ENCODE peak calls at places on chromosome 6, in four cellular contexts. Q is HCT116, D is GM12878, I is K562. L is an unnamed sample.
A peak's percentile ranks its signal among the peaks of the same experiment; 100 is the strongest.

GRCh38 chr6:156982168-156982567 is 205.0 kb downstream of the ARID1B start:
- DNase-seq in I (no peak), Q (no peak), D (no peak), L (no peak)

GRCh38 chr6:37480951-37481597 is 18.6 kb downstream of the CCDC167 start:
- DNase-seq in Q (no peak), D (no peak), I (no peak), L (no peak)

GRCh38 chr6:1698527-1698926 is 88.8 kb downstream of the FOXC1 start:
- DNase-seq in D (no peak), Q (no peak), I (no peak), L (no peak)

GRCh38 chr6:16480780-16481179 is 242.4 kb downstream of the GMPR start:
- DNase-seq in Q (no peak), D (no peak), I (no peak), L (no peak)

GRCh38 chr6:133977983-133978895 is 25.2 kb downstream of the TBPL1 start:
- DNase-seq in D (no peak), I (no peak), Q (no peak), L (no peak)

GRCh38 chr6:4870821-4871494 is 94.8 kb downstream of the CDYL start:
- DNase-seq in I (no peak), D (no peak), Q (no peak), L (no peak)

GRCh38 chr6:165401092-165401491 is 91.7 kb upstream of the C6orf118 start:
- DNase-seq in D (no peak), Q (no peak), I (no peak), L (no peak)

GRCh38 chr6:134797400-134798113 is 152.3 kb downstream of the ALDH8A1 start:
- DNase-seq in D (no peak), Q (no peak), I (no peak), L (no peak)

GRCh38 chr6:32830936-32831335 is 7.6 kb downstream of the TAP2 start:
- DNase-seq in D (no peak), Q (no peak), I (no peak), L (no peak)

GRCh38 chr6:52162940-52163908 is 23.0 kb upstream of the IL17A start:
- DNase-seq in I (peak; percentile 24), Q (peak; percentile 54), D (no peak), L (peak; percentile 53)

GRCh38 chr6:160118620-160119234 is 2.9 kb upstream of the SLC22A1 start:
- DNase-seq in I (no peak), Q (no peak), D (no peak), L (no peak)

GRCh38 chr6:78607188-78607587 is 260.2 kb upstream of the IRAK1BP1 start:
- DNase-seq in D (no peak), I (no peak), Q (no peak), L (no peak)

GRCh38 chr6:2523061-2523460 is 227.7 kb downstream of the MYLK4 start:
- DNase-seq in D (no peak), I (no peak), Q (no peak), L (no peak)

GRCh38 chr6:157068691-157069228 is 254.6 kb downstream of the TMEM242 start:
- DNase-seq in I (no peak), D (peak; percentile 89), Q (no peak), L (no peak)

GRCh38 chr6:126797981-126798380 is 320.5 kb upstream of the RSPO3 start:
- DNase-seq in I (no peak), Q (no peak), D (no peak), L (no peak)

GRCh38 chr6:94894300-94894699 is 683.0 kb upstream of the MANEA start:
- DNase-seq in D (no peak), Q (no peak), I (no peak), L (no peak)

GRCh38 chr6:122696079-122696478 is 83.4 kb upstream of the FABP7 start:
- DNase-seq in I (no peak), D (no peak), Q (peak; percentile 77), L (no peak)

GRCh38 chr6:131602913-131603312 is 25.1 kb downstream of the MED23 start:
- DNase-seq in I (no peak), Q (no peak), D (no peak), L (no peak)

GRCh38 chr6:22071655-22072054 is 225.2 kb downstream of the PRL start:
- DNase-seq in Q (no peak), I (no peak), D (no peak), L (no peak)

GRCh38 chr6:165571721-165572132 is 91.3 kb downstream of the PDE10A start:
- DNase-seq in Q (no peak), D (no peak), I (no peak), L (no peak)

GRCh38 chr6:5751525-5752252 is 255.0 kb downstream of the NRN1 start:
- DNase-seq in Q (no peak), D (no peak), I (no peak), L (no peak)

GRCh38 chr6:117615981-117616961 is 14.0 kb upstream of the GOPC start:
- DNase-seq in D (no peak), Q (no peak), I (no peak), L (no peak)

GRCh38 chr6:53827485-53827884 is 32.7 kb downstream of the LRRC1 start:
- DNase-seq in Q (no peak), I (no peak), D (no peak), L (no peak)

GRCh38 chr6:131134220-131134831 is 941 bp upstream of the AKAP7 start:
- DNase-seq in I (no peak), D (no peak), Q (no peak), L (no peak)

GRCh38 chr6:22079788-22080187 is 217.0 kb downstream of the PRL start:
- DNase-seq in I (no peak), Q (no peak), D (no peak), L (no peak)

GRCh38 chr6:3426091-3426780 is 30.6 kb downstream of the SLC22A23 start:
- DNase-seq in Q (no peak), I (no peak), D (no peak), L (no peak)

GRCh38 chr6:2739335-2739734 is 11.4 kb downstream of the MYLK4 start:
- DNase-seq in Q (no peak), I (peak; percentile 72), D (no peak), L (peak; percentile 20)

GRCh38 chr6:167161895-167162467 is 4.2 kb upstream of the GPR31 start:
- DNase-seq in Q (no peak), I (no peak), D (no peak), L (no peak)

GRCh38 chr6:106611030-106611429 is 18.3 kb downstream of the RTN4IP1 start:
- DNase-seq in D (no peak), Q (no peak), I (no peak), L (no peak)

GRCh38 chr6:12324741-12325140 is 34.6 kb downstream of the EDN1 start:
- DNase-seq in D (no peak), Q (peak; percentile 22), I (no peak), L (peak; percentile 31)

GRCh38 chr6:329888-330691 is 37.8 kb downstream of the DUSP22 start:
- DNase-seq in D (no peak), I (peak; percentile 39), Q (no peak), L (no peak)

GRCh38 chr6:116556065-116556464 is 2.5 kb downstream of the CALHM4 start:
- DNase-seq in Q (no peak), D (no peak), I (no peak), L (no peak)

GRCh38 chr6:40485300-40485699 is 101.9 kb downstream of the LRFN2 start:
- DNase-seq in D (no peak), Q (no peak), I (no peak), L (no peak)
- TF ChIP-seq ATF3 in D (no peak), Q (no peak), I (no peak), L (no peak)

GRCh38 chr6:56798163-56798562 is 155.5 kb upstream of the DST start:
- DNase-seq in D (no peak), I (no peak), Q (no peak), L (no peak)

GRCh38 chr6:56799966-56800365 is 154.9 kb upstream of the BEND6 start:
- DNase-seq in Q (no peak), D (no peak), I (no peak), L (no peak)

GRCh38 chr6:56793938-56794337 is 151.2 kb upstream of the DST start:
- DNase-seq in I (no peak), Q (no peak), D (no peak), L (no peak)

GRCh38 chr6:56794421-56794820 is 151.7 kb upstream of the DST start:
- DNase-seq in Q (no peak), D (peak; percentile 44), I (no peak), L (no peak)

DNA sequence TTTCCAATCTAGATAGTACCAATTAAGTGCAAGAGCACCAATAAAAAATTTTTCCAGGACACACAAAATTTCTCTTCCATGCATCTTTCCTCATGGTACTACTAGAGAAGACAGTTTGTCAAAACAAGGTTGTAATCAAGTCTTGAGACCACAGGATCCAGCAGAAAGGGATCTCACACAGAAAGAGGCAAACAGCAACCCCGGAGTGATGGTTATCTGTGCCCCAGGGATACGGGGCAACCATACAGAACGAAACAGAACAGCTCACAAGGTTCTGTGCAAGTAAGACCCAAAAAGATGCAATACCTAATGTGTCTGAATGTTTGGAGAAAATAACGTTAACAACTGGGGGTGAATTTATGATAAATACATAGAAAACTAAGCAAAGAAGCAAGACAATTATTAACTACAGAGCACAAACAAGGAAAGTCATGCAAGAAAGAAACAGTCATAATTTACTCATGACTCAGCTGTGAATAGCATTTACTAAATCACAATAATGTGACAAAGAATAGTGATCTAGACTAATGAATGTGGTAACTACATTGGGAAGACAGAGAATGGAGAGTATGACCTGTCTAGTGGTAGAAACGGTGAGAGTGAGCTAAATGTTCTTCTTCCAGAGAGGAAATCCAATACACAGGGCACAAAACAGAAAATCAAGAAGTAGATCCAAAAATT is 153.3 kb upstream of the DST start:
- DNase-seq in I (no peak), D (no peak), Q (no peak), L (no peak)
- H3K27ac ChIP-seq in I (no peak overlapping the region), D (peak overlapping the region; percentile 47), Q (no peak overlapping the region), L (no peak overlapping the region)

DNA sequence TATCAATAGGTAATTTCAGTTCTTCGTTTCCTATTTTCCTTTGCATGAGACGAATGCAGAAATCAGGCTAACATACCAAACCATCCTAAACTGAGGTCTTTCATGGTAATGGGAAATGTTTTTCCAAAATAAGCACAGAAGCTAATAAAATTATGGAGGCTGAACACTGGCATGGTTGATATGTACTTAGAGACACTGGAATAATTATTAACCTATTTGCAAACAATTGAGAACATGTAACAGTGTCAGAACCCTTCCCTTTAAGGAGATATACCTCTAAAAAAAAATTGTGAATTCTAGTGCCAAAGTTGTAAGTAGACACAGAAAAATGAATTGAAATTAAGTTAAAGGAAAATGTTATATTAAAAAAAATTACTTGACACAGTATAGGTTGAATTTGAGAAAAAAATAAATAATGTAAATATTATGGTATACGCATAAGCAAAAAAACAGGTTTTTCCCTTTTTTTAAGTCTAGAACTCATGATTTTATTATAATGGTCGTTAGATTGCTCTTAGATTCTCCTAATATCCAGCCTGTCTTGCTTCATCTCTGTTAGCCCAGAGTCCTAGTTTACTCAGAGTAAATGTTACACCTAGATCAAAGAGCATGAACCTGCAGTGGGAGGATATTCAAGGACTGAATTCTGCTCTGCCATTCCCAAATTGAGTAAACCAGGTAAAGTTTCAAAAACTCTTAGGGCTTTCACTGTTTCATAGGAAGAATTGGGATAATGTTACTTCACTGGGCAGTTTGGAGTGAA is 1.7 kb downstream of the SLC17A2 start:
- DNase-seq in I (no peak), D (no peak), Q (no peak), L (peak; percentile 96)
- TF ChIP-seq REST in I (no peak), D (no peak), Q (no peak), L (peak; percentile 77)

GRCh38 chr6:129635396-129636164 is 74.4 kb downstream of the ARHGAP18 start:
- DNase-seq in D (no peak), Q (no peak), I (no peak), L (no peak)
- TF ChIP-seq ATF3 in D (no peak), Q (no peak), I (no peak), L (no peak)